ENCODE peak calls at places on chromosome 3, in ten cellular contexts. F is stimulated activated CD8-positive, alpha-beta memory T cell treated with anti-CD3 and anti-CD28 coated beads, Interleukin-2, amount 100 ng/mL, for 1 hour; Q is ELR; O is H54; K is stimulated activated CD4-positive, alpha-beta T cell treated with anti-CD3 and anti-CD28 coated beads, TNF-alpha, amount 100 ng/mL, for 24 hours; H is GM04504; J is psoas muscle; R is EL; Z is choroid plexus epithelial cell; C is omental fat pad. I is an unnamed sample.

GRCh38 chr3:133937756-133938601 is 42.3 kb upstream of the RAB6B start:
- DNase-seq in F (no peak), Q (no peak), O (no peak), K (no peak), H (peak), J (no peak), R (no peak), Z (peak), C (no peak), I (no peak)

GRCh38 chr3:90015688-90016356 is 908.4 kb downstream of the EPHA3 start:
- DNase-seq in F (no peak), Q (no peak), O (no peak), K (no peak), H (no peak), J (no peak), R (no peak), Z (peak), C (no peak), I (no peak)

GRCh38 chr3:37668431-37668830 is 193.2 kb upstream of the CTDSPL start:
- DNase-seq in F (no peak), Q (no peak), O (no peak), K (no peak), H (no peak), J (no peak), R (no peak), Z (no peak), C (no peak), I (no peak)

GRCh38 chr3:127044996-127045395 is 62.1 kb downstream of the PLXNA1 start:
- DNase-seq in F (no peak), Q (peak), O (peak), K (no peak), H (no peak), J (peak), R (no peak), Z (peak), C (no peak), I (peak)

GRCh38 chr3:127448161-127448561 is 142.4 kb downstream of the TPRA1 start:
- DNase-seq in F (no peak), Q (no peak), O (no peak), K (no peak), H (no peak), J (no peak), R (no peak), Z (peak), C (peak), I (no peak)

GRCh38 chr3:9248232-9249191 is 934 bp downstream of the SRGAP3 start:
- DNase-seq in F (no peak), Q (peak), O (no peak), K (no peak), H (no peak), J (no peak), R (no peak), Z (no peak), C (no peak), I (no peak)

GRCh38 chr3:184188080-184188479 is 2.1 kb downstream of the ABCF3 start:
- DNase-seq in F (no peak), Q (no peak), O (no peak), K (no peak), H (no peak), J (no peak), R (no peak), Z (no peak), C (no peak), I (no peak)

GRCh38 chr3:72130565-72130964 is 345.6 kb upstream of the PROK2 start:
- DNase-seq in F (no peak), Q (no peak), O (no peak), K (no peak), H (no peak), J (no peak), R (no peak), Z (no peak), C (no peak), I (no peak)

GRCh38 chr3:127712881-127713771 is 40.4 kb downstream of the ABTB1 start:
- DNase-seq in F (no peak), Q (no peak), O (no peak), K (no peak), H (no peak), J (no peak), R (no peak), Z (no peak), C (no peak), I (no peak)

GRCh38 chr3:117788086-117788485 is 1078.5 kb downstream of the TUSC7 start:
- DNase-seq in F (no peak), Q (no peak), O (no peak), K (no peak), H (peak), J (no peak), R (peak), Z (peak), C (no peak), I (no peak)

GRCh38 chr3:184808021-184808420 is 3.9 kb upstream of the VPS8 start:
- DNase-seq in F (no peak), Q (peak), O (no peak), K (no peak), H (no peak), J (no peak), R (no peak), Z (no peak), C (no peak), I (peak)

GRCh38 chr3:57923101-57923500 is 85.1 kb upstream of the FLNB start:
- DNase-seq in F (no peak), Q (no peak), O (no peak), K (no peak), H (no peak), J (no peak), R (no peak), Z (peak), C (no peak), I (no peak)

GRCh38 chr3:150158974-150159625 is 188.4 kb upstream of the PFN2 start:
- DNase-seq in F (no peak), Q (peak), O (no peak), K (no peak), H (no peak), J (no peak), R (peak), Z (peak), C (no peak), I (no peak)

GRCh38 chr3:6803652-6804051 is 57.3 kb upstream of the GRM7 start:
- DNase-seq in F (no peak), Q (no peak), O (no peak), K (no peak), H (no peak), J (no peak), R (no peak), Z (no peak), C (no peak), I (no peak)

GRCh38 chr3:171269557-171269956 is 190.6 kb downstream of the TNIK start:
- DNase-seq in F (no peak), Q (no peak), O (no peak), K (no peak), H (no peak), J (no peak), R (no peak), Z (no peak), C (no peak), I (no peak)

GRCh38 chr3:32883817-32884216 is 66.0 kb downstream of the TRIM71 start:
- DNase-seq in F (no peak), Q (no peak), O (no peak), K (no peak), H (no peak), J (no peak), R (no peak), Z (no peak), C (no peak), I (no peak)

GRCh38 chr3:131840151-131840797 is 194.5 kb downstream of the CPNE4 start:
- DNase-seq in F (no peak), Q (no peak), O (no peak), K (no peak), H (no peak), J (no peak), R (peak), Z (peak), C (no peak), I (no peak)

GRCh38 chr3:37899101-37899707 is 37.5 kb downstream of the CTDSPL start:
- DNase-seq in F (no peak), Q (no peak), O (no peak), K (no peak), H (no peak), J (no peak), R (no peak), Z (no peak), C (no peak), I (no peak)

GRCh38 chr3:14764331-14765064 is 54.3 kb upstream of the FGD5 start:
- DNase-seq in F (no peak), Q (peak), O (no peak), K (no peak), H (no peak), J (no peak), R (peak), Z (peak), C (no peak), I (no peak)

GRCh38 chr3:42504334-42505202 is 2.1 kb downstream of the VIPR1 start:
- DNase-seq in F (no peak), Q (no peak), O (no peak), K (no peak), H (no peak), J (peak), R (no peak), Z (no peak), C (no peak), I (no peak)

GRCh38 chr3:150410311-150411105 is 2.4 kb downstream of the TSC22D2 start:
- DNase-seq in F (no peak), Q (peak), O (no peak), K (no peak), H (no peak), J (peak), R (peak), Z (no peak), C (peak), I (peak)

GRCh38 chr3:78659386-78659987 is 1108.3 kb downstream of the ROBO1 start:
- DNase-seq in F (no peak), Q (peak), O (no peak), K (no peak), H (no peak), J (no peak), R (peak), Z (peak), C (no peak), I (peak)

GRCh38 chr3:48558446-48559134 is 2.0 kb upstream of the PFKFB4 start:
- DNase-seq in F (no peak), Q (no peak), O (no peak), K (no peak), H (no peak), J (peak), R (no peak), Z (no peak), C (no peak), I (no peak)

GRCh38 chr3:187954486-187955075 is 199.4 kb upstream of the LPP start:
- DNase-seq in F (no peak), Q (peak), O (peak), K (no peak), H (peak), J (no peak), R (peak), Z (peak), C (no peak), I (no peak)

GRCh38 chr3:61637088-61638051 is 76.0 kb downstream of the PTPRG start:
- DNase-seq in F (no peak), Q (peak), O (no peak), K (no peak), H (no peak), J (peak), R (peak), Z (peak), C (no peak), I (peak)

GRCh38 chr3:105862217-105862616 is 6.6 kb downstream of the CBLB start:
- DNase-seq in F (no peak), Q (no peak), O (no peak), K (no peak), H (no peak), J (no peak), R (no peak), Z (no peak), C (no peak), I (peak)

GRCh38 chr3:173399001-173399400 is 1.5 kb downstream of the NLGN1 start:
- DNase-seq in F (no peak), Q (no peak), O (no peak), K (no peak), H (no peak), J (no peak), R (no peak), Z (no peak), C (no peak), I (no peak)

GRCh38 chr3:120172070-120172469 is 77.8 kb upstream of the GSK3B start:
- DNase-seq in F (no peak), Q (peak), O (no peak), K (no peak), H (peak), J (peak), R (peak), Z (peak), C (no peak), I (no peak)

GRCh38 chr3:8529197-8529637 is 27.6 kb downstream of the LMCD1 start:
- DNase-seq in F (no peak), Q (no peak), O (no peak), K (no peak), H (peak), J (peak), R (peak), Z (peak), C (no peak), I (no peak)

GRCh38 chr3:74443102-74443501 is 171.4 kb downstream of the CNTN3 start:
- DNase-seq in F (no peak), Q (no peak), O (no peak), K (no peak), H (no peak), J (no peak), R (peak), Z (peak), C (no peak), I (no peak)

GRCh38 chr3:188417329-188417728 is 263.4 kb downstream of the LPP start:
- DNase-seq in F (no peak), Q (no peak), O (no peak), K (no peak), H (no peak), J (peak), R (peak), Z (no peak), C (no peak), I (peak)

GRCh38 chr3:45064512-45065372 is 38.6 kb downstream of the CLEC3B start:
- DNase-seq in F (no peak), Q (peak), O (no peak), K (peak), H (peak), J (no peak), R (peak), Z (peak), C (no peak), I (no peak)

GRCh38 chr3:135228131-135228530 is 433.1 kb downstream of the EPHB1 start:
- DNase-seq in F (no peak), Q (no peak), O (no peak), K (no peak), H (no peak), J (no peak), R (no peak), Z (no peak), C (no peak), I (no peak)

GRCh38 chr3:111321786-111322185 is 220.2 kb upstream of the CD96 start:
- DNase-seq in F (no peak), Q (peak), O (no peak), K (no peak), H (no peak), J (no peak), R (peak), Z (no peak), C (no peak), I (no peak)

GRCh38 chr3:23696842-23697241 is 108.9 kb upstream of the UBE2E1 start:
- DNase-seq in F (no peak), Q (no peak), O (no peak), K (no peak), H (no peak), J (no peak), R (no peak), Z (peak), C (no peak), I (no peak)

GRCh38 chr3:146218880-146219866 is 31.7 kb downstream of the PLSCR4 start:
- DNase-seq in F (peak), Q (peak), O (peak), K (no peak), H (no peak), J (no peak), R (peak), Z (peak), C (no peak), I (peak)

GRCh38 chr3:173354124-173354523 is 43.4 kb upstream of the NLGN1 start:
- DNase-seq in F (no peak), Q (no peak), O (no peak), K (no peak), H (no peak), J (no peak), R (no peak), Z (no peak), C (no peak), I (no peak)

GRCh38 chr3:58723197-58723596 is 56.6 kb upstream of the FAM3D start:
- DNase-seq in F (no peak), Q (no peak), O (no peak), K (no peak), H (no peak), J (no peak), R (no peak), Z (peak), C (no peak), I (no peak)

I was measured in OCI-LY7.